ENCODE peak calls at places on chromosomes 5 and 9, in four cellular contexts. One of them, this sample, is unnamed. For H3K36me3 and H3K4me1, the result is how much of the 10 kb centered on the place peaks cover.

GRCh38 chr5:14385022-14385421 is 196.6 kb upstream of the OTULINL start:
- DNase-seq in heart right ventricle: no peak
- DNase-seq in tibial artery: no peak
- DNase-seq in heart left ventricle: no peak
- DNase-seq in this sample: no peak

GRCh38 chr9:29241320-29241719 is 1668.0 kb upstream of the C9orf72 start:
- DNase-seq in heart right ventricle: no peak
- DNase-seq in tibial artery: no peak
- DNase-seq in heart left ventricle: no peak
- DNase-seq in this sample: no peak

GRCh38 chr9:3941758-3942157 is 358.1 kb downstream of the GLIS3 start:
- DNase-seq in heart right ventricle: no peak
- DNase-seq in tibial artery: no peak
- DNase-seq in heart left ventricle: no peak
- DNase-seq in this sample: no peak

GRCh38 chr5:150085191-150085912 is 1.0 kb downstream of the CSF1R start:
- DNase-seq in heart right ventricle: no peak
- DNase-seq in tibial artery: no peak
- DNase-seq in heart left ventricle: no peak
- DNase-seq in this sample: no peak

GRCh38 chr5:1343931-1344901 is 683 bp downstream of the CLPTM1L start:
- DNase-seq in heart right ventricle: no peak
- DNase-seq in tibial artery: no peak
- DNase-seq in heart left ventricle: no peak
- DNase-seq in this sample: no peak

GRCh38 chr5:32601623-32602295 is 16.4 kb downstream of the SUB1 start:
- DNase-seq in heart right ventricle: no peak
- DNase-seq in tibial artery: no peak
- DNase-seq in heart left ventricle: no peak
- DNase-seq in this sample: no peak

GRCh38 chr9:27350382-27350781 is 53.4 kb upstream of the EQTN start:
- DNase-seq in heart right ventricle: no peak
- DNase-seq in tibial artery: no peak
- DNase-seq in heart left ventricle: no peak
- DNase-seq in this sample: no peak

GRCh38 chr5:133324926-133325325 is 273.1 kb downstream of the HSPA4 start:
- DNase-seq in heart right ventricle: no peak
- DNase-seq in tibial artery: no peak
- DNase-seq in heart left ventricle: no peak
- DNase-seq in this sample: peak

GRCh38 chr9:135342206-135343130 is 137.1 kb upstream of the PPP1R26 start:
- DNase-seq in heart right ventricle: no peak
- DNase-seq in tibial artery: no peak
- DNase-seq in heart left ventricle: no peak
- DNase-seq in this sample: peak

GRCh38 chr9:99531313-99531712 is 290.4 kb upstream of the NR4A3 start:
- DNase-seq in heart right ventricle: no peak
- DNase-seq in tibial artery: no peak
- DNase-seq in heart left ventricle: no peak
- DNase-seq in this sample: no peak

GRCh38 chr9:137417161-137418021 is 5.6 kb downstream of the EXD3 start:
- DNase-seq in heart right ventricle: no peak
- DNase-seq in tibial artery: no peak
- DNase-seq in heart left ventricle: no peak
- DNase-seq in this sample: peak

GRCh38 chr5:90483206-90483605 is 8.5 kb downstream of the POLR3G start:
- DNase-seq in heart right ventricle: no peak
- DNase-seq in tibial artery: no peak
- DNase-seq in heart left ventricle: no peak
- DNase-seq in this sample: no peak

GRCh38 chr5:36606437-36607113 is at the start of gene SLC1A3:
- DNase-seq in heart right ventricle: peak
- DNase-seq in tibial artery: peak
- DNase-seq in heart left ventricle: peak
- DNase-seq in this sample: peak

GRCh38 chr5:81163641-81164040 is 69.5 kb upstream of the CKMT2 start:
- DNase-seq in heart right ventricle: no peak
- DNase-seq in tibial artery: no peak
- DNase-seq in heart left ventricle: no peak
- DNase-seq in this sample: no peak

GRCh38 chr9:81032831-81033230 is 656.5 kb downstream of the TLE1 start:
- DNase-seq in heart right ventricle: no peak
- DNase-seq in tibial artery: no peak
- DNase-seq in heart left ventricle: no peak
- DNase-seq in this sample: no peak

GRCh38 chr5:76291305-76292077 is 111.6 kb upstream of the IQGAP2 start:
- DNase-seq in heart right ventricle: no peak
- DNase-seq in tibial artery: no peak
- DNase-seq in heart left ventricle: no peak
- DNase-seq in this sample: no peak

GRCh38 chr9:87301381-87301780 is 196.3 kb upstream of the DAPK1 start:
- DNase-seq in heart right ventricle: no peak
- DNase-seq in tibial artery: no peak
- DNase-seq in heart left ventricle: no peak
- DNase-seq in this sample: no peak

GRCh38 chr9:110573305-110573704 is 6.2 kb downstream of the SVEP1 start:
- DNase-seq in heart right ventricle: no peak
- DNase-seq in tibial artery: no peak
- DNase-seq in heart left ventricle: no peak
- DNase-seq in this sample: no peak

GRCh38 chr5:1390333-1390732 is 45.4 kb upstream of the CLPTM1L start:
- DNase-seq in heart right ventricle: no peak
- DNase-seq in tibial artery: no peak
- DNase-seq in heart left ventricle: no peak
- DNase-seq in this sample: no peak

GRCh38 chr5:39521945-39522590 is 97.3 kb upstream of the DAB2 start:
- DNase-seq in heart right ventricle: no peak
- DNase-seq in tibial artery: no peak
- DNase-seq in heart left ventricle: no peak
- DNase-seq in this sample: no peak

GRCh38 chr5:425714-426113 is 17.3 kb upstream of the EXOC3 start:
- DNase-seq in heart right ventricle: no peak
- DNase-seq in tibial artery: no peak
- DNase-seq in heart left ventricle: no peak
- DNase-seq in this sample: peak

GRCh38 chr5:112653638-112654037 is 84.0 kb upstream of the APC start:
- DNase-seq in heart right ventricle: no peak
- DNase-seq in tibial artery: no peak
- DNase-seq in heart left ventricle: no peak
- DNase-seq in this sample: no peak

GRCh38 chr5:51661646-51662265 is 278.5 kb downstream of the ISL1 start:
- DNase-seq in heart right ventricle: no peak
- DNase-seq in tibial artery: no peak
- DNase-seq in heart left ventricle: no peak
- DNase-seq in this sample: no peak

GRCh38 chr5:124065508-124065907 is 553.5 kb downstream of the CSNK1G3 start:
- DNase-seq in heart right ventricle: no peak
- DNase-seq in tibial artery: no peak
- DNase-seq in heart left ventricle: no peak
- DNase-seq in this sample: no peak

GRCh38 chr5:36090033-36090432 is 23.4 kb upstream of the UGT3A2 start:
- DNase-seq in heart right ventricle: no peak
- DNase-seq in tibial artery: no peak
- DNase-seq in heart left ventricle: no peak
- DNase-seq in this sample: no peak

DNA sequence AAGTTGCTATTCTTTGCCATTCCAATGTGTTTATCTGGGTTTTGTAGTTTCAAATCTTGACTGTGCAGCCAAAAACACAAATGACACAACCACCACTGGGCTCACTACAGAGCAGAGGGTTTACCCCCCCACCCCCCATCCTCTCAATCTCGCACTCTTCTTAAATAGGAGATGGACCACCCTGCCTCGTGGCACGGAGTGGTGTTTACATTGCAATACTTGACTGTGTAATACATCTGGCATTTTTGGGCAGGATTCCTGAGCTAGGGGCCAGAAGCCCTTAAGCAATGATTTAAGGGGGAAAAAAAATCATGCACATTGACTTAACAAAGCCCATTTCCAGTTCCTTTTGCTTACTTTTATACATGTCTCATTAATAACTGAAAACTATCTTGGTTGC is 19.0 kb downstream of the PTCH1 start:
- DNase-seq in heart right ventricle: no peak
- DNase-seq in tibial artery: peak
- DNase-seq in heart left ventricle: no peak
- DNase-seq in this sample: no peak
- H3K36me3 ChIP-seq in heart right ventricle: under half
- H3K36me3 ChIP-seq in tibial artery: under half
- H3K36me3 ChIP-seq in heart left ventricle: under half
- H3K36me3 ChIP-seq in this sample: under half

DNA sequence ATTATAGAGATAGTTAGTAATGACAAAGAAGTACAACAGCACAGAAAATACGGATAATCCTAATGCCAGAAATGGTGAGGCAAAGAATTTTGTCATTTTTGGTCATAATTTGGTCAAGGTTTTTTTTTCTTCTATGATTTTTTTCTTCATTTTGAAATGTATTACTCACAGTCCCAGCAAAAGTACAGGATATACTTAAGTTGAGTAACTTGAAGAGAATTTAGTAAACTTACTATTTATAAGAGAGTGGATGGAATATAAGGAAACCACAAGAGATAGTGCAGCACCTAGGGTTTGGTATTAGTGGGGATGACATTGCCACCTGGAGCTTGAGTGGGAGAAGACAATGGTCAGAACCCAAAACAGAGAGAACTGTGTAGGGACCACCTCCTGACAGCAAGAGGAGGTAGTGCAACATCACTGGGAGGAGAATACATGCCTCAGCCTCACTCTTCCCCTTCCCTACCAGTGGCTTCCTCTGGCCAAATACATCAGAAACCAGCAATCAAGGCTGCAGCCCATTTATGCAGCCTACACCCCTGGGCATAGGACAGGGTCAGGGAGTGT is 434.5 kb upstream of the TRPC7 start:
- DNase-seq in heart right ventricle: no peak
- DNase-seq in tibial artery: no peak
- DNase-seq in heart left ventricle: no peak
- DNase-seq in this sample: no peak
- H3K4me1 ChIP-seq in heart right ventricle: under half
- H3K4me1 ChIP-seq in tibial artery: under half
- H3K4me1 ChIP-seq in heart left ventricle: under half
- H3K4me1 ChIP-seq in this sample: under half

GRCh38 chr5:93304851-93305250 is 276.2 kb downstream of the NR2F1-AS1 start:
- DNase-seq in heart right ventricle: no peak
- DNase-seq in tibial artery: no peak
- DNase-seq in heart left ventricle: no peak
- DNase-seq in this sample: no peak

GRCh38 chr5:93304391-93304790 is 276.6 kb downstream of the NR2F1-AS1 start:
- DNase-seq in heart right ventricle: no peak
- DNase-seq in tibial artery: no peak
- DNase-seq in heart left ventricle: no peak
- DNase-seq in this sample: no peak

GRCh38 chr5:93303291-93303691 is 277.7 kb downstream of the NR2F1-AS1 start:
- DNase-seq in heart right ventricle: no peak
- DNase-seq in tibial artery: no peak
- DNase-seq in heart left ventricle: no peak
- DNase-seq in this sample: no peak

GRCh38 chr5:93300945-93301344 is 280.1 kb downstream of the NR2F1-AS1 start:
- DNase-seq in heart right ventricle: no peak
- DNase-seq in tibial artery: no peak
- DNase-seq in heart left ventricle: no peak
- DNase-seq in this sample: no peak

DNA sequence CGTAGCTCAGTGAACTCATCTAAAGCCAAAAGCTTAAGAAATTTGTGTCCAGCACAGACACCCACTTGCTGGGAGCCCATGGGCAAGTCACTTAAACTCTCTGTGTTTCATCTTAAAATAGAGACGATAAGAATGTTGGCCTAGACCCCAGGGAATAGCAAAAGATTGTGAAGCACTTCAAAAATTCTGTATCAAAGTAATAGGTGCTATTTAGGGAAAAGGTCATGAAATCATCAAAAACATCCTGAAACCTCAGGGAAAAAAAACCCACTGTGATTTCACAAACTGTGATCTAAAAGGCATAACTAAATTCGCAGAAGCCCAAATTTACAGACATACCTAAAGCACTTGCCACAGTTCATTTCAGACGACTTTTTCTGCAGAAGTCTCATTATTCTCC is 278.3 kb downstream of the NR2F1-AS1 start:
- DNase-seq in heart right ventricle: no peak
- DNase-seq in tibial artery: no peak
- DNase-seq in heart left ventricle: no peak
- DNase-seq in this sample: no peak
- H3K27ac ChIP-seq in heart right ventricle: no peak
- H3K27ac ChIP-seq in tibial artery: no peak
- H3K27ac ChIP-seq in heart left ventricle: no peak
- H3K27ac ChIP-seq in this sample: no peak

GRCh38 chr9:89342213-89342612 is 23.9 kb downstream of the SECISBP2 start:
- DNase-seq in heart right ventricle: no peak
- DNase-seq in tibial artery: no peak
- DNase-seq in heart left ventricle: no peak
- DNase-seq in this sample: no peak
- H3K36me3 ChIP-seq in heart right ventricle: half or more
- H3K36me3 ChIP-seq in tibial artery: half or more
- H3K36me3 ChIP-seq in heart left ventricle: half or more
- H3K36me3 ChIP-seq in this sample: under half

DNA sequence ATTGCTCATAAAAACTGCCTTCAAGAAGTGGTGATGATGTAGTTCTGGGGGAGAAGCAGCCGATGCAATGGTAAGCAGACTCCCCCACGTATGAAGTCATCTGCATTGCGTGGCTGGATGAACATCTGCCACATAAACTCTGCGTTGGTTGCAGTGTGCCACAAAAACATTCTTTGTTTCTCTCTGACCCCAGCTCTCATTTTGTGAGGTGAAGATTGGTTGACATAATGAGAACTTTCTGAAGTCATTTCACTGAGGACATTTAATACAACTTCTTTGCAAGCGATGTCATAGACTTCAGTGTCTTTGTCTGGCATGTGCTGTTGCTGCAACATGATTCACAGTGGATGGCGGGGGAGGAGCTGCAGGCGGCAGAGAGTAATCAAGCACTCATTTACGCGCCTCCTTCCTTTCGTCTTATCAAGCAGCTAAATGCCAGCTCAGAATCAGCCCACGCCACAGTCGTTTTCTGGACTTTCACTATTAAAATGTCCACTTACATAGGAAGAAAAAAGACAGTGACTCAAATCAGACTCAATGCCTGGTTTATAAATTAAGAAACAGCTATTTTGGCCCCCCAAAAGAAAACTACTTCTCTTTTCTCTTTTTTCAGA is 91.5 kb upstream of the NFIL3 start:
- DNase-seq in heart right ventricle: no peak
- DNase-seq in tibial artery: no peak
- DNase-seq in heart left ventricle: peak
- DNase-seq in this sample: no peak
- H3K4me1 ChIP-seq in heart right ventricle: under half
- H3K4me1 ChIP-seq in tibial artery: under half
- H3K4me1 ChIP-seq in heart left ventricle: under half
- H3K4me1 ChIP-seq in this sample: under half